ENCODE peak calls at places on chromosomes 3 and 15, in eight cellular contexts. One of them, this sample, is unnamed.

GRCh38 chr15:65208656-65209055 is 2.6 kb downstream of the CILP start:
- DNase-seq in psoas muscle: no peak
- DNase-seq in uterus: no peak
- DNase-seq in right lobe of liver: no peak
- DNase-seq in lung: no peak
- DNase-seq in tibial artery: no peak
- DNase-seq in CD8-positive, alpha-beta memory T cell: no peak
- DNase-seq in foreskin keratinocyte: no peak
- DNase-seq in this sample: no peak

GRCh38 chr3:114404590-114404989 is 110.8 kb downstream of the TIGIT start:
- DNase-seq in foreskin keratinocyte: no peak
- DNase-seq in tibial artery: no peak
- DNase-seq in right lobe of liver: no peak
- DNase-seq in psoas muscle: no peak
- DNase-seq in CD8-positive, alpha-beta memory T cell: no peak
- DNase-seq in uterus: no peak
- DNase-seq in lung: no peak
- DNase-seq in this sample: no peak

GRCh38 chr15:59410448-59410896 is 27.5 kb upstream of the FAM81A start:
- DNase-seq in right lobe of liver: no peak
- DNase-seq in tibial artery: no peak
- DNase-seq in CD8-positive, alpha-beta memory T cell: no peak
- DNase-seq in uterus: no peak
- DNase-seq in lung: no peak
- DNase-seq in psoas muscle: no peak
- DNase-seq in foreskin keratinocyte: no peak
- DNase-seq in this sample: peak

GRCh38 chr15:81297147-81297572 is 26.8 kb downstream of the STARD5 start:
- DNase-seq in right lobe of liver: no peak
- DNase-seq in lung: no peak
- DNase-seq in tibial artery: no peak
- DNase-seq in foreskin keratinocyte: peak
- DNase-seq in psoas muscle: no peak
- DNase-seq in CD8-positive, alpha-beta memory T cell: no peak
- DNase-seq in uterus: no peak
- DNase-seq in this sample: no peak

GRCh38 chr3:144771401-144771870 is 799.8 kb downstream of the DIPK2A start:
- DNase-seq in right lobe of liver: no peak
- DNase-seq in psoas muscle: no peak
- DNase-seq in CD8-positive, alpha-beta memory T cell: no peak
- DNase-seq in foreskin keratinocyte: no peak
- DNase-seq in uterus: no peak
- DNase-seq in tibial artery: no peak
- DNase-seq in lung: no peak
- DNase-seq in this sample: no peak

GRCh38 chr3:83092521-83093221 is 1331.2 kb upstream of the GBE1 start:
- DNase-seq in foreskin keratinocyte: no peak
- DNase-seq in lung: no peak
- DNase-seq in uterus: no peak
- DNase-seq in tibial artery: no peak
- DNase-seq in CD8-positive, alpha-beta memory T cell: no peak
- DNase-seq in right lobe of liver: no peak
- DNase-seq in psoas muscle: no peak
- DNase-seq in this sample: no peak

GRCh38 chr3:5092018-5092417 is 30.1 kb upstream of the ARL8B start:
- DNase-seq in CD8-positive, alpha-beta memory T cell: no peak
- DNase-seq in tibial artery: no peak
- DNase-seq in foreskin keratinocyte: peak
- DNase-seq in psoas muscle: no peak
- DNase-seq in lung: no peak
- DNase-seq in uterus: no peak
- DNase-seq in right lobe of liver: no peak
- DNase-seq in this sample: no peak

GRCh38 chr3:177932750-177933660 is 603.2 kb upstream of the KCNMB2 start:
- DNase-seq in CD8-positive, alpha-beta memory T cell: no peak
- DNase-seq in foreskin keratinocyte: no peak
- DNase-seq in right lobe of liver: no peak
- DNase-seq in lung: no peak
- DNase-seq in uterus: no peak
- DNase-seq in psoas muscle: no peak
- DNase-seq in tibial artery: no peak
- DNase-seq in this sample: no peak

GRCh38 chr3:168653255-168653654 is 557.5 kb upstream of the GOLIM4 start:
- DNase-seq in lung: no peak
- DNase-seq in uterus: no peak
- DNase-seq in foreskin keratinocyte: peak
- DNase-seq in CD8-positive, alpha-beta memory T cell: no peak
- DNase-seq in right lobe of liver: no peak
- DNase-seq in psoas muscle: no peak
- DNase-seq in tibial artery: no peak
- DNase-seq in this sample: no peak

GRCh38 chr3:160671231-160671630 is 5.7 kb upstream of the ARL14 start:
- DNase-seq in foreskin keratinocyte: no peak
- DNase-seq in psoas muscle: no peak
- DNase-seq in CD8-positive, alpha-beta memory T cell: no peak
- DNase-seq in uterus: no peak
- DNase-seq in right lobe of liver: no peak
- DNase-seq in tibial artery: no peak
- DNase-seq in lung: no peak
- DNase-seq in this sample: peak

GRCh38 chr3:77096966-77097890 is 57.3 kb downstream of the ROBO2 start:
- DNase-seq in tibial artery: no peak
- DNase-seq in right lobe of liver: no peak
- DNase-seq in psoas muscle: no peak
- DNase-seq in uterus: no peak
- DNase-seq in foreskin keratinocyte: peak
- DNase-seq in CD8-positive, alpha-beta memory T cell: no peak
- DNase-seq in lung: no peak
- DNase-seq in this sample: no peak

GRCh38 chr3:28612232-28612631 is 263.6 kb upstream of the AZI2 start:
- DNase-seq in lung: no peak
- DNase-seq in CD8-positive, alpha-beta memory T cell: no peak
- DNase-seq in tibial artery: no peak
- DNase-seq in foreskin keratinocyte: no peak
- DNase-seq in uterus: no peak
- DNase-seq in right lobe of liver: no peak
- DNase-seq in psoas muscle: no peak
- DNase-seq in this sample: no peak

GRCh38 chr3:79211588-79212359 is 556.0 kb downstream of the ROBO1 start:
- DNase-seq in lung: no peak
- DNase-seq in CD8-positive, alpha-beta memory T cell: no peak
- DNase-seq in uterus: no peak
- DNase-seq in psoas muscle: no peak
- DNase-seq in tibial artery: no peak
- DNase-seq in foreskin keratinocyte: no peak
- DNase-seq in right lobe of liver: peak
- DNase-seq in this sample: no peak

GRCh38 chr15:100108846-100109245 is 232.9 kb downstream of the ADAMTS17 start:
- DNase-seq in lung: no peak
- DNase-seq in foreskin keratinocyte: no peak
- DNase-seq in uterus: no peak
- DNase-seq in psoas muscle: no peak
- DNase-seq in right lobe of liver: peak
- DNase-seq in CD8-positive, alpha-beta memory T cell: no peak
- DNase-seq in tibial artery: no peak
- DNase-seq in this sample: no peak

GRCh38 chr3:133487920-133488540 is 85.5 kb upstream of the CDV3 start:
- DNase-seq in foreskin keratinocyte: no peak
- DNase-seq in tibial artery: no peak
- DNase-seq in psoas muscle: no peak
- DNase-seq in right lobe of liver: no peak
- DNase-seq in uterus: no peak
- DNase-seq in lung: no peak
- DNase-seq in CD8-positive, alpha-beta memory T cell: peak
- DNase-seq in this sample: no peak

DNA sequence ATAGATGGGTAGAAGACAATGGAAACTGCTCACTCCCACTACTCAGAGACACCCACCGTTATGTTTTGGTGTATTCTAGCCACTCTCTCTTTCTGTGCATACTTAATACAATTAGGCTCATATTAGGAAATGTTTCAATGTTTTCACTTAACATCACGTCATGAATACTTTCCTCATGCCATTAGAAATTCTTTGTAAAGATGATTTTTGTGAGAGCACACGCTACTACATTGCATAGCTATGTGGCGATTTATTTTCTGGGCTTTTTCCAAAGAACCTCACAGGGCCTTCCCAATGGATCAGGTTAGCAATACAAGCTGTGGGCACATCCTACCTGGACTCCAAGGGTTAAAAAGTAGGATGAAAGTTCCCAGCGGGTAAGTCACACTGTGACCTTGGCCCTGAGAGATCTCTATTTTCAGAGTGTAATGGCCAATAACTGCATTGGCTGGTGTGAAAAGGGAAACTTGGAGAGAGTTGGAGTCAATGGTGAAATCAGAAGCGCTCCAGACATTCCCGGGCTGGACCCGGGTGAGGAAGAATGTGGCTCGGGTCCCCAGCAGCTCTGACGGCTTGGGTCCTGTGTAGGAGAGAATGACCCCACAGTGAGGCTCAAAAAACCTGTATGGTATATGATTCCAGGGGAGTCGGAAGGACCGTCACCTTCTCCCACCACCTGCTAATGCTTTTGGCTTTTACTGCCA is 25.8 kb upstream of the TGM5 start:
- DNase-seq in right lobe of liver: no peak
- DNase-seq in lung: no peak
- DNase-seq in tibial artery: no peak
- DNase-seq in CD8-positive, alpha-beta memory T cell: no peak
- DNase-seq in uterus: no peak
- DNase-seq in foreskin keratinocyte: no peak
- DNase-seq in psoas muscle: no peak
- DNase-seq in this sample: no peak
- H3K27ac ChIP-seq in right lobe of liver: no peak
- H3K27ac ChIP-seq in lung: no peak
- H3K27ac ChIP-seq in tibial artery: no peak
- H3K27ac ChIP-seq in CD8-positive, alpha-beta memory T cell: no peak
- H3K27ac ChIP-seq in uterus: no peak
- H3K27ac ChIP-seq in foreskin keratinocyte: no peak
- H3K27ac ChIP-seq in psoas muscle: no peak
- H3K27ac ChIP-seq in this sample: no peak

DNA sequence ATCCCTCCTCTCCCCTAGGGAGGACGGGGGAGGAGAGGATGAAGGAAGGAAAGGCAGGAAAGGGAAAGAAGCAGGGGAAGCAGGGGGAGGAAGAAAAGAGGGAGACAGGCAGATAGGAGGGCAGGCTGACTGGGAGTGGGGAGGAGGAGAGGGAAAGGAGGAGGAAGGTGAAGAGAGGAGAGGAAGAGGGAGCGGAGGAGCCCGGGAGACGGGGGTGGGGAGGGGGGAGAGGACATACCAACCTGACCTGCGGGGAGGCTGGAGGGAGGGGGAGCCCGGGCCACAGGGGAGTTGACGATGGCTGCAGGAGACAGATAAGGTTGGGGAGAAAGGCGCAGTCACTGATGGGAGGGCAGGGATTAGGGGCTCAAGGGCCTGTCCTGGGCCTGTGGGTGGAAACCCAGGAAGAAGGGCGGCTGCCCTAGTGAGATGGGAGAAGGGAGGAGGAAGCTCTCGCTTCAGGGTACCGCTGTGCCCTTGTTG is 28.1 kb downstream of the C3orf18 start:
- DNase-seq in foreskin keratinocyte: no peak
- DNase-seq in tibial artery: no peak
- DNase-seq in lung: no peak
- DNase-seq in uterus: no peak
- DNase-seq in CD8-positive, alpha-beta memory T cell: no peak
- DNase-seq in right lobe of liver: no peak
- DNase-seq in psoas muscle: no peak
- DNase-seq in this sample: no peak
- H3K27ac ChIP-seq in foreskin keratinocyte: no peak
- H3K27ac ChIP-seq in tibial artery: no peak
- H3K27ac ChIP-seq in lung: no peak
- H3K27ac ChIP-seq in uterus: no peak
- H3K27ac ChIP-seq in CD8-positive, alpha-beta memory T cell: no peak
- H3K27ac ChIP-seq in right lobe of liver: no peak
- H3K27ac ChIP-seq in psoas muscle: no peak
- H3K27ac ChIP-seq in this sample: no peak

GRCh38 chr3:125119752-125120369 is 64.1 kb upstream of the HEG1 start:
- DNase-seq in psoas muscle: no peak
- DNase-seq in tibial artery: no peak
- DNase-seq in right lobe of liver: no peak
- DNase-seq in foreskin keratinocyte: no peak
- DNase-seq in uterus: no peak
- DNase-seq in CD8-positive, alpha-beta memory T cell: no peak
- DNase-seq in lung: no peak
- DNase-seq in this sample: no peak

GRCh38 chr3:125118600-125118999 is 62.8 kb upstream of the HEG1 start:
- DNase-seq in right lobe of liver: no peak
- DNase-seq in psoas muscle: no peak
- DNase-seq in CD8-positive, alpha-beta memory T cell: no peak
- DNase-seq in lung: no peak
- DNase-seq in uterus: no peak
- DNase-seq in foreskin keratinocyte: no peak
- DNase-seq in tibial artery: no peak
- DNase-seq in this sample: no peak

GRCh38 chr3:125117631-125118191 is 61.9 kb upstream of the HEG1 start:
- DNase-seq in tibial artery: no peak
- DNase-seq in right lobe of liver: no peak
- DNase-seq in lung: no peak
- DNase-seq in uterus: no peak
- DNase-seq in CD8-positive, alpha-beta memory T cell: no peak
- DNase-seq in foreskin keratinocyte: no peak
- DNase-seq in psoas muscle: no peak
- DNase-seq in this sample: no peak

GRCh38 chr3:125121246-125122010 is 65.6 kb upstream of the HEG1 start:
- DNase-seq in uterus: no peak
- DNase-seq in foreskin keratinocyte: no peak
- DNase-seq in right lobe of liver: no peak
- DNase-seq in lung: no peak
- DNase-seq in tibial artery: no peak
- DNase-seq in CD8-positive, alpha-beta memory T cell: no peak
- DNase-seq in psoas muscle: no peak
- DNase-seq in this sample: no peak

GRCh38 chr3:125120370-125121122 is 64.7 kb upstream of the HEG1 start:
- DNase-seq in lung: no peak
- DNase-seq in foreskin keratinocyte: no peak
- DNase-seq in uterus: no peak
- DNase-seq in CD8-positive, alpha-beta memory T cell: no peak
- DNase-seq in tibial artery: no peak
- DNase-seq in psoas muscle: no peak
- DNase-seq in right lobe of liver: no peak
- DNase-seq in this sample: no peak
- H3K27ac ChIP-seq in lung: no peak
- H3K27ac ChIP-seq in foreskin keratinocyte: no peak
- H3K27ac ChIP-seq in uterus: no peak
- H3K27ac ChIP-seq in CD8-positive, alpha-beta memory T cell: no peak
- H3K27ac ChIP-seq in tibial artery: no peak
- H3K27ac ChIP-seq in psoas muscle: no peak
- H3K27ac ChIP-seq in right lobe of liver: no peak
- H3K27ac ChIP-seq in this sample: no peak

DNA sequence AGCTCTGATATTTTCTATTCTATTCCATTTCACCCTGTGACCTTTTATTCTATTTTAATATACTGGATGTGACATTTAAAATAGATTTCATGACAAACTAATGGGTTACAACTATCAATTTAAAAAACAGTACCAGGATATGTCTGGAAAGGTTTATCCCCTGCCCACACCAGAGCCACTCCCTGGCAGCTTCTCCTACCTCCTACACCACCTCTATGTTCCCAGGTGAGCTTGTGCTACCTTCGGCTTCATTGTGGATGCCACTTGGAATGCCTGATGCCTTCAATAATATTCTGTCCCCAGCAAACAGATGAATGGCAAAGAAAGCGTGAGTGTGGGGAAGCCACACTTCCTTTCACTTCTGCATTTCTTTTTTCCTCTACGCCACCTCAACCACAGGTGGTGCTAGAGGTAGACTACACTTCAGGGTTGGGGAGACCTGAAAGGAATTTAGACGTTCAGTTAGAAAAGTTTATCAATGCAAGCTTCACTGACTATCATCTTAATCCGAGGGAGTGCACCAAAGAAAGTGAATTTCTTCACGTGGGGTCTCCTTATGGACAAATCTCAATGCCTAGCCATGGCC is 213.0 kb downstream of the SSR3 start:
- DNase-seq in tibial artery: no peak
- DNase-seq in foreskin keratinocyte: no peak
- DNase-seq in psoas muscle: no peak
- DNase-seq in lung: no peak
- DNase-seq in CD8-positive, alpha-beta memory T cell: no peak
- DNase-seq in uterus: no peak
- DNase-seq in right lobe of liver: no peak
- DNase-seq in this sample: no peak
- H3K27ac ChIP-seq in tibial artery: no peak
- H3K27ac ChIP-seq in foreskin keratinocyte: no peak
- H3K27ac ChIP-seq in psoas muscle: no peak
- H3K27ac ChIP-seq in lung: no peak
- H3K27ac ChIP-seq in CD8-positive, alpha-beta memory T cell: no peak
- H3K27ac ChIP-seq in uterus: no peak
- H3K27ac ChIP-seq in right lobe of liver: no peak
- H3K27ac ChIP-seq in this sample: no peak